ENCODE peak calls at places on chromosomes 5 and 9, in six cellular contexts. I is germinal center; T is endothelial cell; L is HTR-8/SVneo; H is activated CD4-positive, alpha-beta memory T cell treated with anti-CD3 and anti-CD28 coated beads for 36 hours; D is GM10248. U is an unnamed sample.

GRCh38 chr5:122751293-122751753 is 23.6 kb upstream of the SNX2 start:
- DNase-seq in I (no peak), T (peak; percentile 38), L (peak; percentile 53), H (no peak), D (no peak), U (no peak)

GRCh38 chr5:6762697-6763096 is 49.5 kb downstream of the TENT4A start:
- DNase-seq in I (no peak), T (no peak), L (no peak), H (no peak), D (no peak), U (no peak)

GRCh38 chr5:115333164-115333563 is 36.7 kb upstream of the CCDC112 start:
- DNase-seq in I (no peak), T (no peak), L (no peak), H (peak; percentile 20), D (no peak), U (no peak)

GRCh38 chr5:66987949-66988838 is 208.4 kb downstream of the CD180 start:
- DNase-seq in I (peak; percentile 21), T (no peak), L (peak; percentile 23), H (no peak), D (peak; percentile 16), U (peak; percentile 35)

GRCh38 chr5:60538955-60539866 is 160.8 kb downstream of the DEPDC1B start:
- DNase-seq in I (peak; percentile 48), T (no peak), L (no peak), H (no peak), D (no peak), U (no peak)

GRCh38 chr9:86287013-86287412 is 4.7 kb upstream of the ISCA1 start:
- DNase-seq in I (no peak), T (peak; percentile 47), L (peak; percentile 8), H (peak; percentile 27), D (no peak), U (peak; percentile 77)

GRCh38 chr9:85569988-85570387 is 171.8 kb downstream of the AGTPBP1 start:
- DNase-seq in I (no peak), T (no peak), L (no peak), H (no peak), D (no peak), U (no peak)

GRCh38 chr9:129834489-129835127 is 467 bp downstream of the C9orf78 start:
- DNase-seq in I (peak; percentile 30), T (no peak), L (peak; percentile 5), H (peak; percentile 53), D (no peak), U (no peak)

GRCh38 chr5:34539183-34539582 is 116.9 kb upstream of the RAI14 start:
- DNase-seq in I (no peak), T (no peak), L (no peak), H (no peak), D (no peak), U (no peak)

GRCh38 chr5:142841511-142842255 is 71.5 kb downstream of the ARHGAP26 start:
- DNase-seq in I (no peak), T (no peak), L (no peak), H (no peak), D (no peak), U (peak; percentile 56)

GRCh38 chr5:157460921-157461792 is 1.1 kb downstream of the NIPAL4 start:
- DNase-seq in I (no peak), T (no peak), L (no peak), H (no peak), D (no peak), U (no peak)